ENCODE peak calls at places on chromosomes 12 and 14, in four cellular contexts. Z is GM12878, L is HepG2, K is K562. Y is an unnamed sample.

GRCh38 chr14:38065101-38065762 is 142.5 kb upstream of the SSTR1 start:
- DNase-seq in Z (no peak), L (no peak), K (no peak), Y (no peak)

GRCh38 chr14:35687335-35687939 is 121.7 kb downstream of the RALGAPA1 start:
- DNase-seq in Z (peak; percentile 2), L (peak; percentile 75), K (peak; percentile 55), Y (peak; percentile 46)

GRCh38 chr12:30874455-30875313 is 51.9 kb upstream of the TSPAN11 start:
- DNase-seq in Z (no peak), L (no peak), K (no peak), Y (peak; percentile 39)

GRCh38 chr14:24861083-24861630 is 188.8 kb downstream of the STXBP6 start:
- DNase-seq in Z (no peak), L (peak; percentile 43), K (no peak), Y (no peak)

GRCh38 chr12:14514946-14515345 is 52.7 kb downstream of the PLBD1 start:
- DNase-seq in Z (no peak), L (no peak), K (no peak), Y (no peak)

GRCh38 chr12:6947615-6948014 is 3.5 kb upstream of the PTPN6 start:
- DNase-seq in Z (no peak), L (no peak), K (no peak), Y (no peak)

GRCh38 chr12:12819752-12820311 is 6.7 kb downstream of the DDX47 start:
- DNase-seq in Z (no peak), L (no peak), K (no peak), Y (no peak)

GRCh38 chr14:80150301-80150700 is 61.0 kb downstream of the DIO2 start:
- DNase-seq in Z (no peak), L (no peak), K (no peak), Y (no peak)

GRCh38 chr14:100241279-100241678 is 2.3 kb downstream of the YY1 start:
- DNase-seq in Z (no peak), L (no peak), K (peak; percentile 22), Y (no peak)

GRCh38 chr14:75277000-75277795 is 1.4 kb upstream of the FOS start:
- DNase-seq in Z (no peak), L (peak; percentile 66), K (peak; percentile 86), Y (peak; percentile 92)

GRCh38 chr12:11877869-11878780 is 192.6 kb upstream of the BCL2L14 start:
- DNase-seq in Z (no peak), L (no peak), K (no peak), Y (peak; percentile 39)

GRCh38 chr12:52515927-52516831 is 4.0 kb downstream of the KRT5 start:
- DNase-seq in Z (no peak), L (no peak), K (no peak), Y (no peak)

GRCh38 chr12:89091293-89091841 is 260.9 kb downstream of the DUSP6 start:
- DNase-seq in Z (no peak), L (no peak), K (no peak), Y (no peak)

GRCh38 chr12:88494520-88494919 is 85.8 kb downstream of the KITLG start:
- DNase-seq in Z (no peak), L (no peak), K (no peak), Y (no peak)

GRCh38 chr14:95953111-95953724 is 76.6 kb downstream of the TUNAR start:
- DNase-seq in Z (no peak), L (no peak), K (peak; percentile 7), Y (no peak)

GRCh38 chr12:29771786-29772185 is 12.0 kb downstream of the TMTC1 start:
- DNase-seq in Z (no peak), L (no peak), K (no peak), Y (no peak)

GRCh38 chr12:108526482-108527234 is 11.6 kb downstream of the FICD start:
- DNase-seq in Z (no peak), L (no peak), K (no peak), Y (no peak)

GRCh38 chr12:108525681-108526080 is 10.6 kb downstream of the FICD start:
- DNase-seq in Z (no peak), L (no peak), K (no peak), Y (no peak)

GRCh38 chr12:108532061-108532848 is 17.2 kb downstream of the FICD start:
- DNase-seq in Z (no peak), L (no peak), K (peak; percentile 82), Y (no peak)

DNA sequence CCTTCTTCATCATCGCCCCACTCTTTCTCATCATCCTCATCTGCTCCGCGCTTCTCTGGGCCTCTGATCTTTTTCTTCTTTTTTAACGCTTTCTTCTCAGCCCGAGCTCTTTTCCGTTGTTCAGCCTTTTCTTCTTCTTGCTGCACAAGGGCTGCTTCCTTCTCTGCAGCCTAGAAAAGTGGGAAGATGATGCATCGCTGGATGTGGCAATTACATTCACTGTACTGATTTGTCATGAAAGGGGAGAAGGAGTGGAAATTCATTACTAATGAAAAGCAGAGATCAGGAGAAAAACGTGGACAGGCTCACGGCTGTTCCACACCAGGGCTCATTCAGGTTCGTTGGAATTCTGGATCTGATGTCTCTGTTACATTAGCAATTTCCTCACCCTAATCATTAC is 15.1 kb downstream of the FICD start:
- DNase-seq in Z (no peak), L (no peak), K (no peak), Y (no peak)
- H3K79me2 ChIP-seq in Z (peaks cover 1% of the 10 kb centered on the region), L (no peaks in the 10 kb centered on the region), K (peaks cover 15% of the 10 kb centered on the region), Y (peaks cover 6% of the 10 kb centered on the region)

GRCh38 chr12:56521209-56521589 is 421 bp upstream of the RBMS2 start:
- DNase-seq in Z (no peak), L (no peak), K (no peak), Y (no peak)

GRCh38 chr12:56522486-56523193 is 1.0 kb downstream of the RBMS2 start:
- DNase-seq in Z (no peak), L (no peak), K (peak; percentile 27), Y (peak; percentile 15)

GRCh38 chr12:56518570-56518969 is 3.0 kb upstream of the RBMS2 start:
- DNase-seq in Z (no peak), L (peak; percentile 38), K (no peak), Y (no peak)

GRCh38 chr12:56520025-56520810 is 1.4 kb upstream of the RBMS2 start:
- DNase-seq in Z (no peak), L (no peak), K (no peak), Y (no peak)

DNA sequence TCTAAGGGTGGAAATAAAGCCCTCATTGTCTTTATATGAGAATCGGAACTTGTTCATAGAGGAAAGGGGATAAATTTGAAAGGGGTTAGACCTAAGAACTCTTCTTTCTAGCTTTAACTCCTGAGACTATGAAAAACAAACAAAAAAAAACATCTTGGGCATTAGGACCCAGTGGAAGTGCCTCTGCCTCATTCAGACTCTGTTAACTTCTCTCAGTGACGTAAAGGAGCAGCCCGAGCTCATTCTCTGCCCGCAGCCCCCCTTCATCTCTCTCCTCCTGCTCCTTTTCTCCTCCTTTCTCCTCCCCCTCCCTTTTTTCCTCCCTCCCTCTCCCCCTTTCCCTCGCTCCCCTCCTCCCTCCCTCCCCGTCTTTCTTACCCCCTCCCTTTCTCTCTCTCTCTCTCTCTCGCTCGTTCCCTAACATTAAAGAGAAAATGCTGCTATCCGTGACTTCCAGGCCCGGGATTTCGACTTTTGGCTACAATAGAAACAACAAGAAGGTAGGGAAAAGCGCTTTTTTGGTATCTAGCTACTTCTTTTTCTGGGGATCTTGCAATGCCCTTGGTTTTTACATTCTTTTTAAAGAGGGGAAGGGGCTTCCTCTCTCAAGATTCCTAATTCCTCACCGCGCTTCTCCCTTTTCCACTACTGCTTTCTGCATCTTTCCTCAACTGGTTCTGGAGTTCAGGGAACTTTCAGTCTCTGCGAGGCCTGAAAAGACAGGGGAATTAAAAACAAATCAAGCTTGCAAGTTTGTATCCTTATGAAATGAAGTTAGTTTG is at the start of gene RBMS2:
- DNase-seq in Z (no peak), L (peak; percentile 59), K (peak; percentile 58), Y (peak; percentile 75)
- TF ChIP-seq MXI1 in Z (no peak), L (no peak), K (no peak), Y (peak; percentile 47)

GRCh38 chr12:105342464-105342863 is 12.0 kb downstream of the C12orf75 start:
- DNase-seq in Z (no peak), L (no peak), K (no peak), Y (no peak)

GRCh38 chr12:105338954-105339353 is 8.5 kb downstream of the C12orf75 start:
- DNase-seq in Z (no peak), L (no peak), K (no peak), Y (no peak)

GRCh38 chr12:105343836-105344235 is 13.3 kb downstream of the C12orf75 start:
- DNase-seq in Z (no peak), L (no peak), K (no peak), Y (no peak)

GRCh38 chr12:105337391-105337790 is 6.9 kb downstream of the C12orf75 start:
- DNase-seq in Z (no peak), L (no peak), K (no peak), Y (no peak)

GRCh38 chr12:105341010-105341409 is 10.5 kb downstream of the C12orf75 start:
- DNase-seq in Z (no peak), L (no peak), K (no peak), Y (no peak)
- H3K79me2 ChIP-seq in Z (peaks cover 38% of the 10 kb centered on the region), L (no peaks in the 10 kb centered on the region), K (no peaks in the 10 kb centered on the region), Y (peaks cover 100% of the 10 kb centered on the region)

GRCh38 chr14:30064454-30064853 is 136.8 kb upstream of the PRKD1 start:
- DNase-seq in Z (no peak), L (no peak), K (no peak), Y (no peak)
- TF ChIP-seq MXI1 in Z (no peak), L (no peak), K (no peak), Y (no peak)

GRCh38 chr12:57158665-57159064 is 11.2 kb upstream of the LRP1-AS start:
- DNase-seq in Z (no peak), L (no peak), K (no peak), Y (peak; percentile 39)

GRCh38 chr12:57157588-57158173 is 10.3 kb upstream of the LRP1-AS start:
- DNase-seq in Z (no peak), L (no peak), K (no peak), Y (no peak)

GRCh38 chr12:57158186-57158585 is 10.8 kb upstream of the LRP1-AS start:
- DNase-seq in Z (no peak), L (no peak), K (no peak), Y (no peak)

GRCh38 chr12:57154804-57155434 is 7.5 kb upstream of the LRP1-AS start:
- DNase-seq in Z (no peak), L (peak; percentile 67), K (no peak), Y (no peak)

GRCh38 chr12:57156701-57157403 is 9.4 kb upstream of the LRP1-AS start:
- DNase-seq in Z (no peak), L (no peak), K (no peak), Y (no peak)
- H3K79me2 ChIP-seq in Z (no peaks in the 10 kb centered on the region), L (no peaks in the 10 kb centered on the region), K (no peaks in the 10 kb centered on the region), Y (no peaks in the 10 kb centered on the region)

DNA sequence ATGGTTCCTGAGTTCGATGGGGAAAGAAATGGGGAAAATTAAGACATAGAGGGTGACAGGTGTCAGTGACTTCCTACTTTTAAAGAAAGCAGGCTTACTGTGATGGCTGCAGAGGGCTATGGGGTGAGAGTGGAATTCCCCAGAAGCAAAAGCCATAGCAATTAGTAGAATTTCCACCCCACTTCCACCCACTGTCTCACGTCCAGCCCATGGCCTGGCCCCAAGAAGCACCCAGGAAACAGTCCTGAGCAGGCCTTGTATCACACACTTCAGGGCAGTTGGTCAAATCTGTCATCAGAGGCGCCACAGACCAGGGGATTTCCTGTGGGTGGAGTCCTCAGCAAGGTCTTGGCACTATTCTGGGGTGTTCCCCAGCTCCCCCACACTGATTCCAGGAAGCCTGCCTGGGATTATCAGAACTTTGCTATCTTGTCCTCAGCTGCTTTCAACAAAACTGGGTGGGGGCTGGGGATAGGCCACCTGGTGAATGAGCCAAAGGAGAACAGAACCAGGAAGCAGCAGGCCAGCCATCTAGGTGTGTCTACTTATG is 120.1 kb upstream of the CCND2 start:
- DNase-seq in Z (peak; percentile 94), L (no peak), K (peak; percentile 95), Y (no peak)
- TF ChIP-seq MXI1 in Z (peak; percentile 18), L (no peak), K (no peak), Y (no peak)

Y was measured in SK-N-SH.